ENCODE peak calls at places on chromosomes 5 and 9, in nine cellular contexts. One of them, this sample, is unnamed. For H3K4me1, the result is how much of the 10 kb centered on the place peaks cover.

GRCh38 chr5:9661316-9662015 is 31.3 kb upstream of the TAS2R1 start:
- DNase-seq in PC-9: no peak
- DNase-seq in thyroid gland: no peak
- DNase-seq in heart right ventricle: no peak
- DNase-seq in right atrium auricular region: no peak
- DNase-seq in adrenal gland: no peak
- DNase-seq in testis: no peak
- DNase-seq in IMR-90: peak
- DNase-seq in psoas muscle: no peak
- DNase-seq in this sample: no peak

GRCh38 chr5:16784088-16784487 is 152.0 kb downstream of the MYO10 start:
- DNase-seq in PC-9: no peak
- DNase-seq in thyroid gland: no peak
- DNase-seq in heart right ventricle: no peak
- DNase-seq in right atrium auricular region: no peak
- DNase-seq in adrenal gland: no peak
- DNase-seq in testis: no peak
- DNase-seq in IMR-90: peak
- DNase-seq in psoas muscle: no peak
- DNase-seq in this sample: no peak

GRCh38 chr9:107637421-107638420 is 148.2 kb upstream of the KLF4 start:
- DNase-seq in PC-9: peak
- DNase-seq in thyroid gland: peak
- DNase-seq in heart right ventricle: peak
- DNase-seq in right atrium auricular region: peak
- DNase-seq in adrenal gland: peak
- DNase-seq in testis: peak
- DNase-seq in IMR-90: peak
- DNase-seq in psoas muscle: peak
- DNase-seq in this sample: peak

GRCh38 chr9:23812673-23813072 is 13.4 kb downstream of the ELAVL2 start:
- DNase-seq in PC-9: no peak
- DNase-seq in thyroid gland: no peak
- DNase-seq in heart right ventricle: no peak
- DNase-seq in right atrium auricular region: no peak
- DNase-seq in adrenal gland: no peak
- DNase-seq in testis: no peak
- DNase-seq in IMR-90: no peak
- DNase-seq in psoas muscle: no peak
- DNase-seq in this sample: no peak

GRCh38 chr5:142816577-142816976 is 46.4 kb downstream of the ARHGAP26 start:
- DNase-seq in PC-9: peak
- DNase-seq in thyroid gland: peak
- DNase-seq in heart right ventricle: peak
- DNase-seq in right atrium auricular region: no peak
- DNase-seq in adrenal gland: peak
- DNase-seq in testis: peak
- DNase-seq in IMR-90: peak
- DNase-seq in psoas muscle: peak
- DNase-seq in this sample: peak

GRCh38 chr5:147631428-147631985 is 121.6 kb upstream of the DPYSL3 start:
- DNase-seq in PC-9: no peak
- DNase-seq in thyroid gland: no peak
- DNase-seq in heart right ventricle: no peak
- DNase-seq in right atrium auricular region: no peak
- DNase-seq in adrenal gland: no peak
- DNase-seq in testis: no peak
- DNase-seq in IMR-90: no peak
- DNase-seq in psoas muscle: no peak
- DNase-seq in this sample: no peak

GRCh38 chr5:61678966-61679365 is 346.9 kb downstream of the ZSWIM6 start:
- DNase-seq in PC-9: no peak
- DNase-seq in thyroid gland: no peak
- DNase-seq in heart right ventricle: no peak
- DNase-seq in right atrium auricular region: no peak
- DNase-seq in adrenal gland: no peak
- DNase-seq in testis: no peak
- DNase-seq in IMR-90: no peak
- DNase-seq in psoas muscle: no peak
- DNase-seq in this sample: no peak

GRCh38 chr9:72509053-72509452 is 12.4 kb upstream of the TMC1 start:
- DNase-seq in PC-9: no peak
- DNase-seq in thyroid gland: no peak
- DNase-seq in heart right ventricle: no peak
- DNase-seq in right atrium auricular region: no peak
- DNase-seq in adrenal gland: no peak
- DNase-seq in testis: no peak
- DNase-seq in IMR-90: peak
- DNase-seq in psoas muscle: no peak
- DNase-seq in this sample: no peak

GRCh38 chr5:172010278-172010677 is 3.8 kb upstream of the FBXW11 start:
- DNase-seq in PC-9: no peak
- DNase-seq in thyroid gland: no peak
- DNase-seq in heart right ventricle: no peak
- DNase-seq in right atrium auricular region: no peak
- DNase-seq in adrenal gland: no peak
- DNase-seq in testis: peak
- DNase-seq in IMR-90: no peak
- DNase-seq in psoas muscle: no peak
- DNase-seq in this sample: no peak

GRCh38 chr9:103798620-103799019 is 295.5 kb upstream of the SMC2 start:
- DNase-seq in PC-9: no peak
- DNase-seq in thyroid gland: no peak
- DNase-seq in heart right ventricle: no peak
- DNase-seq in right atrium auricular region: no peak
- DNase-seq in adrenal gland: no peak
- DNase-seq in testis: no peak
- DNase-seq in IMR-90: no peak
- DNase-seq in psoas muscle: no peak
- DNase-seq in this sample: no peak

GRCh38 chr5:135491552-135492318 is 39.6 kb upstream of the TIFAB start:
- DNase-seq in PC-9: peak
- DNase-seq in thyroid gland: no peak
- DNase-seq in heart right ventricle: no peak
- DNase-seq in right atrium auricular region: no peak
- DNase-seq in adrenal gland: no peak
- DNase-seq in testis: no peak
- DNase-seq in IMR-90: no peak
- DNase-seq in psoas muscle: no peak
- DNase-seq in this sample: no peak

GRCh38 chr9:131959887-131960286 is 119.8 kb downstream of the MED27 start:
- DNase-seq in PC-9: no peak
- DNase-seq in thyroid gland: no peak
- DNase-seq in heart right ventricle: no peak
- DNase-seq in right atrium auricular region: no peak
- DNase-seq in adrenal gland: no peak
- DNase-seq in testis: no peak
- DNase-seq in IMR-90: no peak
- DNase-seq in psoas muscle: no peak
- DNase-seq in this sample: no peak

GRCh38 chr9:127608104-127608966 is 3.7 kb upstream of the STXBP1 start:
- DNase-seq in PC-9: peak
- DNase-seq in thyroid gland: peak
- DNase-seq in heart right ventricle: peak
- DNase-seq in right atrium auricular region: no peak
- DNase-seq in adrenal gland: peak
- DNase-seq in testis: peak
- DNase-seq in IMR-90: peak
- DNase-seq in psoas muscle: peak
- DNase-seq in this sample: peak

GRCh38 chr9:110650261-110650660 is 18.3 kb upstream of the MUSK start:
- DNase-seq in PC-9: no peak
- DNase-seq in thyroid gland: no peak
- DNase-seq in heart right ventricle: no peak
- DNase-seq in right atrium auricular region: no peak
- DNase-seq in adrenal gland: no peak
- DNase-seq in testis: no peak
- DNase-seq in IMR-90: peak
- DNase-seq in psoas muscle: no peak
- DNase-seq in this sample: no peak

GRCh38 chr5:181160144-181160754 is 12.9 kb downstream of the OR2V2 start:
- DNase-seq in PC-9: peak
- DNase-seq in thyroid gland: no peak
- DNase-seq in heart right ventricle: peak
- DNase-seq in right atrium auricular region: no peak
- DNase-seq in adrenal gland: peak
- DNase-seq in testis: peak
- DNase-seq in IMR-90: peak
- DNase-seq in psoas muscle: peak
- DNase-seq in this sample: peak

GRCh38 chr5:102229685-102230084 is 66.4 kb downstream of the SLCO4C1 start:
- DNase-seq in PC-9: no peak
- DNase-seq in thyroid gland: no peak
- DNase-seq in heart right ventricle: no peak
- DNase-seq in right atrium auricular region: no peak
- DNase-seq in adrenal gland: no peak
- DNase-seq in testis: no peak
- DNase-seq in IMR-90: no peak
- DNase-seq in psoas muscle: no peak
- DNase-seq in this sample: no peak

GRCh38 chr5:32504923-32505596 is 60.5 kb upstream of the ZFR start:
- DNase-seq in PC-9: no peak
- DNase-seq in thyroid gland: peak
- DNase-seq in heart right ventricle: peak
- DNase-seq in right atrium auricular region: peak
- DNase-seq in adrenal gland: peak
- DNase-seq in testis: peak
- DNase-seq in IMR-90: peak
- DNase-seq in psoas muscle: peak
- DNase-seq in this sample: peak

GRCh38 chr9:85577353-85577952 is 164.3 kb downstream of the AGTPBP1 start:
- DNase-seq in PC-9: no peak
- DNase-seq in thyroid gland: no peak
- DNase-seq in heart right ventricle: no peak
- DNase-seq in right atrium auricular region: no peak
- DNase-seq in adrenal gland: no peak
- DNase-seq in testis: no peak
- DNase-seq in IMR-90: peak
- DNase-seq in psoas muscle: no peak
- DNase-seq in this sample: no peak

GRCh38 chr5:156240414-156240813 is 86.5 kb upstream of the SGCD start:
- DNase-seq in PC-9: no peak
- DNase-seq in thyroid gland: no peak
- DNase-seq in heart right ventricle: no peak
- DNase-seq in right atrium auricular region: no peak
- DNase-seq in adrenal gland: no peak
- DNase-seq in testis: no peak
- DNase-seq in IMR-90: no peak
- DNase-seq in psoas muscle: no peak
- DNase-seq in this sample: no peak

GRCh38 chr9:130137081-130137869 is 34.9 kb upstream of the NCS1 start:
- DNase-seq in PC-9: no peak
- DNase-seq in thyroid gland: no peak
- DNase-seq in heart right ventricle: no peak
- DNase-seq in right atrium auricular region: no peak
- DNase-seq in adrenal gland: no peak
- DNase-seq in testis: no peak
- DNase-seq in IMR-90: no peak
- DNase-seq in psoas muscle: peak
- DNase-seq in this sample: no peak

GRCh38 chr9:136060671-136061371 is 34.3 kb downstream of the NACC2 start:
- DNase-seq in PC-9: no peak
- DNase-seq in thyroid gland: no peak
- DNase-seq in heart right ventricle: no peak
- DNase-seq in right atrium auricular region: no peak
- DNase-seq in adrenal gland: no peak
- DNase-seq in testis: no peak
- DNase-seq in IMR-90: no peak
- DNase-seq in psoas muscle: no peak
- DNase-seq in this sample: peak
- H3K4me1 ChIP-seq in PC-9: under half
- H3K4me1 ChIP-seq in thyroid gland: under half
- H3K4me1 ChIP-seq in heart right ventricle: under half
- H3K4me1 ChIP-seq in right atrium auricular region: under half
- H3K4me1 ChIP-seq in adrenal gland: under half
- H3K4me1 ChIP-seq in testis: under half
- H3K4me1 ChIP-seq in IMR-90: under half
- H3K4me1 ChIP-seq in psoas muscle: under half
- H3K4me1 ChIP-seq in this sample: under half

GRCh38 chr5:84242286-84242685 is 142.4 kb downstream of the EDIL3 start:
- DNase-seq in PC-9: no peak
- DNase-seq in thyroid gland: no peak
- DNase-seq in heart right ventricle: no peak
- DNase-seq in right atrium auricular region: no peak
- DNase-seq in adrenal gland: no peak
- DNase-seq in testis: no peak
- DNase-seq in IMR-90: peak
- DNase-seq in psoas muscle: no peak
- DNase-seq in this sample: no peak
- H3K27ac ChIP-seq in PC-9: no peak
- H3K27ac ChIP-seq in thyroid gland: no peak
- H3K27ac ChIP-seq in heart right ventricle: no peak
- H3K27ac ChIP-seq in right atrium auricular region: no peak
- H3K27ac ChIP-seq in adrenal gland: no peak
- H3K27ac ChIP-seq in testis: no peak
- H3K27ac ChIP-seq in IMR-90: peak
- H3K27ac ChIP-seq in psoas muscle: no peak
- H3K27ac ChIP-seq in this sample: no peak

DNA sequence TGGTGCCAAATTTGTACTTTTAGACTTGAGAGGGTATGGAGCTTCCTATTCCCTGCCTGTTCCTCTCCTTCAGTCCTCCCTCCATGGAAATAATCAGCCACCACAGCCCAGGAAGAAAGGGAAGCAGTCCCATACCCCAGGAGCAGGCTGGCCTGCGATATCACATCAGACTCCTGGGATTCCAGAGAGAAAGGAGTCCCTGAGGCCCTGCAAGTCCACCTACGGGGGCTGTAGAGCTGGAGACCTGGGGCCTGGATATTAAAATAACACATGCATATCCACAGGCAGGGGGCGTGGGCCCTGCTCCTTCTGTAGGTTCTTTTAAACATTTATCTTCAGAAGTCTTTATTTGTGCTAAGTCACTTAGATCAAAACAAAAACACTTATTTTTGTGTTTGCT is 117.2 kb downstream of the TMEM174 start:
- DNase-seq in PC-9: no peak
- DNase-seq in thyroid gland: no peak
- DNase-seq in heart right ventricle: no peak
- DNase-seq in right atrium auricular region: no peak
- DNase-seq in adrenal gland: no peak
- DNase-seq in testis: no peak
- DNase-seq in IMR-90: no peak
- DNase-seq in psoas muscle: no peak
- DNase-seq in this sample: no peak
- TF ChIP-seq CTCF in PC-9: no peak
- TF ChIP-seq CTCF in thyroid gland: no peak
- TF ChIP-seq CTCF in heart right ventricle: no peak
- TF ChIP-seq CTCF in right atrium auricular region: no peak
- TF ChIP-seq CTCF in adrenal gland: no peak
- TF ChIP-seq CTCF in testis: no peak
- TF ChIP-seq CTCF in IMR-90: no peak
- TF ChIP-seq CTCF in psoas muscle: no peak
- TF ChIP-seq CTCF in this sample: no peak

DNA sequence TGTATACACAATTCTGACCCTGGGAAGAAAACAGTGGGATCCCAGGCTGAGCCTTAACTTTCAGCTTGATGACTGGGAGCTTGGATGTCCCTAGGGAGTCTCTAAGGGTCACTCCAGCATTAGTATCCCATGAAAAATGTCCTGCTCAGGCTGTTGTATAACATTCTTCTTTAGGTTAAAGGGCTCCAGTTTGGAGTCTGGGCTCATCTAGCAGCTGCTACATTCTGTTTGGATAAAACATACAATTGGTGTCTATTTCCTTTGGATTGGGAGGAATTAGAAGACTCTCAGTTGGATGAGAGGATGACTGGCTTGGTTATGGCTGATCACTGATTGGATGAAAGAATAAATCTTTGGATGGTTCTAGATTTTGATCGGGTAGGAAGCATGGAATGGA is 7.3 kb upstream of the MYOZ3 start:
- DNase-seq in PC-9: no peak
- DNase-seq in thyroid gland: no peak
- DNase-seq in heart right ventricle: no peak
- DNase-seq in right atrium auricular region: no peak
- DNase-seq in adrenal gland: no peak
- DNase-seq in testis: no peak
- DNase-seq in IMR-90: peak
- DNase-seq in psoas muscle: no peak
- DNase-seq in this sample: no peak
- H3K4me1 ChIP-seq in PC-9: under half
- H3K4me1 ChIP-seq in thyroid gland: under half
- H3K4me1 ChIP-seq in heart right ventricle: half or more
- H3K4me1 ChIP-seq in right atrium auricular region: half or more
- H3K4me1 ChIP-seq in adrenal gland: half or more
- H3K4me1 ChIP-seq in testis: half or more
- H3K4me1 ChIP-seq in IMR-90: under half
- H3K4me1 ChIP-seq in psoas muscle: half or more
- H3K4me1 ChIP-seq in this sample: half or more